ENCODE peak calls at places on chromosome 4, in five cellular contexts. E, T, F, O and G are unnamed samples.

GRCh38 chr4:98275129-98275528 is 13.9 kb downstream of the RAP1GDS1 start:
- DNase-seq in E (no peak), T (no peak), F (no peak), O (no peak), G (no peak)

GRCh38 chr4:113560579-113560978 is 201.0 kb downstream of the CAMK2D start:
- DNase-seq in E (no peak), T (no peak), F (no peak), O (no peak), G (no peak)

GRCh38 chr4:184762100-184762499 is 28.2 kb upstream of the CENPU start:
- DNase-seq in E (no peak), T (no peak), F (no peak), O (no peak), G (no peak)

GRCh38 chr4:52894408-52894807 is 32.3 kb downstream of the RASL11B start:
- DNase-seq in E (no peak), T (no peak), F (no peak), O (no peak), G (no peak)

GRCh38 chr4:174464949-174465348 is 57.3 kb downstream of the HPGD start:
- DNase-seq in E (no peak), T (no peak), F (no peak), O (no peak), G (no peak)

GRCh38 chr4:3780347-3781171 is 14.4 kb downstream of the ADRA2C start:
- DNase-seq in E (no peak), T (no peak), F (no peak), O (no peak), G (no peak)

GRCh38 chr4:159360549-159360948 is 257.7 kb downstream of the RAPGEF2 start:
- DNase-seq in E (no peak), T (no peak), F (no peak), O (no peak), G (no peak)

GRCh38 chr4:83128235-83128929 is 13.9 kb upstream of the PLAC8 start:
- DNase-seq in E (no peak), T (no peak), F (no peak), O (no peak), G (no peak)

GRCh38 chr4:98518555-98519267 is 139.7 kb downstream of the TSPAN5 start:
- DNase-seq in E (no peak), T (no peak), F (no peak), O (no peak), G (no peak)

GRCh38 chr4:118889313-118889694 is 650 bp downstream of the SYNPO2 start:
- DNase-seq in E (no peak), T (no peak), F (no peak), O (no peak), G (no peak)

GRCh38 chr4:118894034-118894433 is 5.4 kb downstream of the SYNPO2 start:
- DNase-seq in E (no peak), T (no peak), F (no peak), O (no peak), G (no peak)

GRCh38 chr4:118883861-118884260 is 4.8 kb upstream of the SYNPO2 start:
- DNase-seq in E (no peak), T (no peak), F (no peak), O (no peak), G (no peak)

GRCh38 chr4:118884716-118885115 is 3.9 kb upstream of the SYNPO2 start:
- DNase-seq in E (no peak), T (no peak), F (no peak), O (no peak), G (no peak)

GRCh38 chr4:118888666-118889312 is at the start of gene SYNPO2:
- DNase-seq in E (peak), T (peak), F (peak), O (peak), G (peak)
- TF ChIP-seq POLR2A in E (no peak), T (peak), F (peak), O (peak), G (no peak)

DNA sequence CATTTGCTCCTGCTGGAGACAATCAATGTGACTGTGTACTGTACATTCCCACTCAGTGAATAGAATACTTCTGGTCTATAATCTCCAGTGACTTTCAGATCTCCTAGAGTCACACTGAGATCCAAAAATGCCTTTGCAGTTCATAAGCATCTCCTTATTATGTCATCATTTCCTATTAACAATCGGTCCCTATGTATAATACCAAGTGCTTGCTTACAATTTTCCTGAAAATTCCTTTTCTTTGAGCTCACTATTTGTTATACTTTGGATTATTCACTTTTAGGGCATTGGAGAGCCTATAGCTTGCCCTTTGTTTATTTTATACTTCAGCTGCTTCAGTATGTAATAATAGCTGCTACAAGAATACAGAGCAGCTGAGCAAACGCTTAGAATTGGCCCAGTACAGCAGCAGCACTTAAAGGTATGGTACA is 313.0 kb downstream of the DCTD start:
- DNase-seq in E (no peak), T (no peak), F (no peak), O (no peak), G (no peak)
- TF ChIP-seq POLR2A in E (no peak), T (no peak), F (no peak), O (no peak), G (no peak)

GRCh38 chr4:88575222-88575621 is 17.1 kb upstream of the HERC3 start:
- DNase-seq in E (no peak), T (no peak), F (no peak), O (no peak), G (no peak)

GRCh38 chr4:88573286-88573994 is 18.8 kb upstream of the HERC3 start:
- DNase-seq in E (no peak), T (no peak), F (no peak), O (no peak), G (no peak)

GRCh38 chr4:88569944-88570455 is 22.3 kb upstream of the HERC3 start:
- DNase-seq in E (no peak), T (no peak), F (no peak), O (no peak), G (no peak)

DNA sequence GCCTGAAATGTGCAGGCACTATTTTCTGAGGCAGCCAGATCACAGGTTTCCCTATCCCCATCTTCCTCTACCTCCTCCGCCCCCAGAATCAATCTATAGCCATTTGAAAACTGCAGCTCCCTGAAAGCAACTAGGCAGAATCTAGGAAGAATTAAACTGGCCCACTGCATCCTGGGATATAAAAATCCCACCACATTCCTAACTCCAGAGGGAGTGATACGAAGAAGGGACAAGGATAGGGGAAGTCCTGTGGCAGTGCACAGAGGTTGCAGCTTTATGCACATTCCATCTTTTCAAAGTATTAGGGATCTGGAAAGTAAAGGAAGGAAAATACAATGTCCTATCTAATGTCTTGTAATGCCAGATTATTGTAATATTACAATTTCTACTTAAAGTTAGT is 18.3 kb upstream of the HERC3 start:
- DNase-seq in E (no peak), T (no peak), F (no peak), O (no peak), G (no peak)
- TF ChIP-seq POLR2A in E (no peak), T (no peak), F (no peak), O (no peak), G (no peak)

GRCh38 chr4:102387552-102388150 is 42.4 kb upstream of the SLC39A8 start:
- DNase-seq in E (no peak), T (no peak), F (no peak), O (no peak), G (no peak)
- TF ChIP-seq POLR2A in E (no peak), T (no peak), F (no peak), O (no peak), G (no peak)

GRCh38 chr4:147778942-147779341 is 47.1 kb downstream of the ARHGAP10 start:
- DNase-seq in E (no peak), T (no peak), F (no peak), O (no peak), G (no peak)

GRCh38 chr4:147779449-147779848 is 47.6 kb downstream of the ARHGAP10 start:
- DNase-seq in E (no peak), T (no peak), F (no peak), O (no peak), G (no peak)

GRCh38 chr4:147777456-147778091 is 45.7 kb downstream of the ARHGAP10 start:
- DNase-seq in E (no peak), T (no peak), F (no peak), O (no peak), G (no peak)

GRCh38 chr4:147782087-147782781 is 50.3 kb downstream of the ARHGAP10 start:
- DNase-seq in E (no peak), T (no peak), F (no peak), O (no peak), G (no peak)

DNA sequence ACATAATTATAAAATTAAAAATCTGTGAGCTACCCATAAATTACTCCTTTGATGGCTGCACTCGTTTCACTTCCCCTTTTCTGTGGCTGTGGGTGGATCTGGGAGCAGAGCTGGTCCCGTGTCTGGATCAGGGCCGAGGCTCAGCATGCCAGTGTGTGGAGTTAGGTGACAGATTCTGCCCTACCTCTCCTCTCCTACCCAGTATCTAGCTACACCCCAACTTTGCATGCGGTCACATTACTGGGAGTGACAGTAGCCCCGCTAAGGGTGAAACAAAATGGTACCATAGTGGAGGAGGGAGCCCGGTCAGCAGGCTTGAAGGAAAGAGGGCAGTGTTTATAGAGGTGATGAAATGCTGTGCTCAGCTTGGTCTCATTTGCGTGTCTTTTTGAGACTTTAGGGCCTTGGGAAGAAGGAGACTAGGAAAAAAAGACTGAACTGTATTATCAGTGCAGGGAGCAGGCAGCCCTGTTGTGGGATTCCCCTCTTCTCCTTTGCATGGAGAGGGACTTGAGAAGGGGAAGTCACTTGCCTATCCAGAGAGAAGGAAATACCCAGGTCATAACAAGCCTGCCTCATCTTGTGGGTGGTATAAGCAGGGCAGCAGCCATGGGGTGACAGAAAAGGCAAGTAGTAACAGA is 48.4 kb downstream of the ARHGAP10 start:
- DNase-seq in E (no peak), T (no peak), F (no peak), O (no peak), G (no peak)
- TF ChIP-seq POLR2A in E (no peak), T (no peak), F (no peak), O (no peak), G (no peak)

GRCh38 chr4:39502034-39502658 is 25.1 kb downstream of the UGDH start:
- DNase-seq in E (no peak), T (no peak), F (no peak), O (no peak), G (no peak)

GRCh38 chr4:39498724-39499014 is 28.6 kb downstream of the UGDH start:
- DNase-seq in E (no peak), T (no peak), F (no peak), O (no peak), G (no peak)

GRCh38 chr4:39494354-39494753 is 32.9 kb downstream of the UGDH start:
- DNase-seq in E (no peak), T (no peak), F (no peak), O (no peak), G (no peak)

GRCh38 chr4:39495446-39496208 is 31.6 kb downstream of the UGDH start:
- DNase-seq in E (no peak), T (no peak), F (no peak), O (no peak), G (no peak)

GRCh38 chr4:39497909-39498723 is 29.1 kb downstream of the UGDH start:
- DNase-seq in E (no peak), T (no peak), F (no peak), O (no peak), G (no peak)
- TF ChIP-seq POLR2A in E (no peak), T (no peak), F (no peak), O (no peak), G (no peak)

GRCh38 chr4:102759835-102760644 is 728 bp downstream of the MANBA start:
- DNase-seq in E (no peak), T (no peak), F (peak), O (no peak), G (no peak)
- TF ChIP-seq POLR2A in E (no peak), T (no peak), F (no peak), O (no peak), G (no peak)

DNA sequence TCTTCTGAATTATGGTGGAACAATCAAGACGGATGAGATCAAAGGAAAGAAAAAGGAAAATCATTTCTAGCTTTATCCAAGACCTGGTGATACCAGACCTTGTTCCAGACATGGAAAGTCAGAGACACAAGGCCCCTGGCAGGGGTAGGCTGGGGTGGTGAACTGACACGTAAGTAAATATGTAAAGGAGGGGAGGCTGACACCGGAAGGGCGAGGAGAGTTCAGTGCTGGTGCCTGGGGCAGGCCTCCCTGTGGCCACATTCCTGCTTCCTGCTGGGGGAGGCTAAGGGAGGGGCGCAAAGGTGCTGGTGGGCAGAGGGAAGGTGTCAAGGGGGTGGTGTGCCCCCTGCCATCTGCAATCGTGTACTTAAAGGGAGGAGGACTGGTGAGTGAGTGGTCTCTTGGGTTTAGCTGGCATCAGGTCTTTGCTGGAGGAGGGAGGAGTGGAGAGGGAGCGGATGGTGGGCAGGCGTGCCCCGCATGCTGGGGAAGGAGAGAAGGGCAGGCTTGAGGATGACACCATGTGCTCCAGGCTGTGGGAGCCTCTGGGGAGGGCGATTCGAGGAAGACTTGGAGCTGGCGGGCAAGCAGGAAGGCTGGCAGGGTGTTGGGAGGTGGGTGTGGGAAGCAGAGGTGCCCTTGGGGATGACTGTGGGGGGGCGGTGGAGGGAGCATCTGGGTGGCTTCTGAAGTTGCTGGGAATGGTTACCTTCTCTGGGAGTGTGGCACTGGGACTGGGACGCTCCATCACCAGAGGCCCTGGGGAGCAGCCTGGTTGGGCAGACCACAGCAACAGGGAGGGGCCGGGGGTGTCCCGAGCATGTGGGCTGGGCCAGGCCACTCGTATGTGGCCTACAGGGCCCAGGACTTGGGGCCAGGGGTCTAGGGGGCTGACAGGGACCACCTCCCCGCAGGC is 30.6 kb upstream of the AFAP1 start:
- DNase-seq in E (no peak), T (peak), F (no peak), O (no peak), G (peak)
- TF ChIP-seq POLR2A in E (no peak), T (no peak), F (no peak), O (no peak), G (no peak)

GRCh38 chr4:145097821-145098674 is at the start of the genes ABCE1 and ANAPC10:
- DNase-seq in E (peak), T (peak), F (peak), O (peak), G (peak)
- TF ChIP-seq POLR2A in E (no peak), T (peak), F (peak), O (peak), G (peak)